ENCODE peak calls at places on chromosomes 16 and 17, in ten cellular contexts. One of them, this sample, is unnamed.

GRCh38 chr17:80795090-80795609 is 196.5 kb upstream of the CHMP6 start:
- DNase-seq in BJ: no peak
- DNase-seq in GM23338: no peak
- DNase-seq in fibroblast of mammary gland: no peak
- DNase-seq in body of pancreas: no peak
- DNase-seq in endodermal cell: peak; percentile 26
- DNase-seq in astrocyte: no peak
- DNase-seq in right lobe of liver: no peak
- DNase-seq in AG04450: no peak
- DNase-seq in A673: no peak
- DNase-seq in this sample: peak; percentile 74

GRCh38 chr16:920722-921121 is 50.1 kb downstream of the LMF1 start:
- DNase-seq in fibroblast of mammary gland: peak; percentile 2
- DNase-seq in right lobe of liver: peak; percentile 46
- DNase-seq in GM23338: no peak
- DNase-seq in astrocyte: no peak
- DNase-seq in body of pancreas: no peak
- DNase-seq in endodermal cell: no peak
- DNase-seq in A673: peak; percentile 44
- DNase-seq in AG04450: no peak
- DNase-seq in BJ: no peak
- DNase-seq in this sample: no peak

GRCh38 chr16:50712568-50712914 is 19.1 kb downstream of the NOD2 start:
- DNase-seq in fibroblast of mammary gland: no peak
- DNase-seq in body of pancreas: no peak
- DNase-seq in right lobe of liver: no peak
- DNase-seq in endodermal cell: no peak
- DNase-seq in BJ: no peak
- DNase-seq in GM23338: no peak
- DNase-seq in astrocyte: no peak
- DNase-seq in A673: peak; percentile 33
- DNase-seq in AG04450: no peak
- DNase-seq in this sample: no peak

GRCh38 chr17:58388302-58389190 is 28.8 kb downstream of the RNF43 start:
- DNase-seq in AG04450: no peak
- DNase-seq in endodermal cell: no peak
- DNase-seq in fibroblast of mammary gland: peak; percentile 6
- DNase-seq in body of pancreas: no peak
- DNase-seq in A673: peak; percentile 14
- DNase-seq in GM23338: peak; percentile 39
- DNase-seq in astrocyte: no peak
- DNase-seq in BJ: no peak
- DNase-seq in right lobe of liver: no peak
- DNase-seq in this sample: no peak

GRCh38 chr17:33603794-33604193 is 310.7 kb upstream of the ASIC2 start:
- DNase-seq in GM23338: no peak
- DNase-seq in astrocyte: no peak
- DNase-seq in fibroblast of mammary gland: no peak
- DNase-seq in A673: no peak
- DNase-seq in AG04450: no peak
- DNase-seq in BJ: no peak
- DNase-seq in right lobe of liver: no peak
- DNase-seq in endodermal cell: no peak
- DNase-seq in body of pancreas: no peak
- DNase-seq in this sample: no peak

GRCh38 chr17:8965394-8966168 is at the start of gene PIK3R5:
- DNase-seq in astrocyte: no peak
- DNase-seq in body of pancreas: peak; percentile 72
- DNase-seq in A673: no peak
- DNase-seq in GM23338: peak; percentile 94
- DNase-seq in AG04450: no peak
- DNase-seq in fibroblast of mammary gland: no peak
- DNase-seq in right lobe of liver: peak; percentile 78
- DNase-seq in endodermal cell: peak; percentile 99
- DNase-seq in BJ: no peak
- DNase-seq in this sample: no peak

GRCh38 chr16:49924078-49924477 is 68.2 kb upstream of the ZNF423 start:
- DNase-seq in right lobe of liver: no peak
- DNase-seq in BJ: no peak
- DNase-seq in body of pancreas: no peak
- DNase-seq in A673: peak; percentile 49
- DNase-seq in fibroblast of mammary gland: peak; percentile 15
- DNase-seq in AG04450: no peak
- DNase-seq in astrocyte: no peak
- DNase-seq in endodermal cell: peak; percentile 64
- DNase-seq in GM23338: peak; percentile 27
- DNase-seq in this sample: no peak

GRCh38 chr17:7573324-7574080 is 5.9 kb upstream of the CD68 start:
- DNase-seq in fibroblast of mammary gland: peak; percentile 90
- DNase-seq in body of pancreas: peak; percentile 87
- DNase-seq in AG04450: peak; percentile 77
- DNase-seq in BJ: peak; percentile 50
- DNase-seq in endodermal cell: peak; percentile 95
- DNase-seq in GM23338: peak; percentile 88
- DNase-seq in A673: peak; percentile 95
- DNase-seq in right lobe of liver: peak; percentile 90
- DNase-seq in astrocyte: peak; percentile 77
- DNase-seq in this sample: peak; percentile 85

GRCh38 chr17:2964831-2965230 is 98.6 kb downstream of the OR1D5 start:
- DNase-seq in fibroblast of mammary gland: no peak
- DNase-seq in body of pancreas: no peak
- DNase-seq in right lobe of liver: no peak
- DNase-seq in endodermal cell: peak; percentile 46
- DNase-seq in A673: no peak
- DNase-seq in AG04450: no peak
- DNase-seq in GM23338: no peak
- DNase-seq in BJ: no peak
- DNase-seq in astrocyte: no peak
- DNase-seq in this sample: no peak

GRCh38 chr17:13351046-13351445 is 250.7 kb downstream of the HS3ST3A1 start:
- DNase-seq in AG04450: no peak
- DNase-seq in A673: no peak
- DNase-seq in right lobe of liver: no peak
- DNase-seq in body of pancreas: no peak
- DNase-seq in astrocyte: peak; percentile 94
- DNase-seq in BJ: peak; percentile 47
- DNase-seq in endodermal cell: no peak
- DNase-seq in GM23338: no peak
- DNase-seq in fibroblast of mammary gland: peak; percentile 88
- DNase-seq in this sample: no peak

GRCh38 chr16:9870962-9871361 is 311.3 kb downstream of the GRIN2A start:
- DNase-seq in endodermal cell: no peak
- DNase-seq in fibroblast of mammary gland: no peak
- DNase-seq in body of pancreas: no peak
- DNase-seq in BJ: no peak
- DNase-seq in right lobe of liver: no peak
- DNase-seq in GM23338: no peak
- DNase-seq in A673: no peak
- DNase-seq in AG04450: no peak
- DNase-seq in astrocyte: no peak
- DNase-seq in this sample: no peak

GRCh38 chr17:52035336-52035915 is 123.1 kb downstream of the CA10 start:
- DNase-seq in body of pancreas: no peak
- DNase-seq in BJ: no peak
- DNase-seq in astrocyte: no peak
- DNase-seq in GM23338: no peak
- DNase-seq in endodermal cell: no peak
- DNase-seq in AG04450: no peak
- DNase-seq in right lobe of liver: no peak
- DNase-seq in fibroblast of mammary gland: no peak
- DNase-seq in A673: no peak
- DNase-seq in this sample: no peak

GRCh38 chr16:72399811-72400210 is 227.9 kb upstream of the PMFBP1 start:
- DNase-seq in fibroblast of mammary gland: no peak
- DNase-seq in endodermal cell: no peak
- DNase-seq in astrocyte: no peak
- DNase-seq in BJ: no peak
- DNase-seq in GM23338: no peak
- DNase-seq in body of pancreas: no peak
- DNase-seq in A673: no peak
- DNase-seq in right lobe of liver: no peak
- DNase-seq in AG04450: no peak
- DNase-seq in this sample: no peak

GRCh38 chr16:72406390-72406789 is 234.4 kb upstream of the PMFBP1 start:
- DNase-seq in astrocyte: no peak
- DNase-seq in AG04450: no peak
- DNase-seq in GM23338: no peak
- DNase-seq in A673: no peak
- DNase-seq in fibroblast of mammary gland: no peak
- DNase-seq in endodermal cell: no peak
- DNase-seq in right lobe of liver: no peak
- DNase-seq in BJ: no peak
- DNase-seq in body of pancreas: no peak
- DNase-seq in this sample: no peak

GRCh38 chr16:72401079-72401361 is 229.1 kb upstream of the PMFBP1 start:
- DNase-seq in A673: no peak
- DNase-seq in BJ: no peak
- DNase-seq in fibroblast of mammary gland: no peak
- DNase-seq in GM23338: no peak
- DNase-seq in right lobe of liver: no peak
- DNase-seq in body of pancreas: no peak
- DNase-seq in astrocyte: no peak
- DNase-seq in AG04450: no peak
- DNase-seq in endodermal cell: no peak
- DNase-seq in this sample: no peak

GRCh38 chr16:72400257-72401078 is 228.5 kb upstream of the PMFBP1 start:
- DNase-seq in A673: peak; percentile 81
- DNase-seq in right lobe of liver: no peak
- DNase-seq in body of pancreas: peak; percentile 47
- DNase-seq in BJ: peak; percentile 15
- DNase-seq in fibroblast of mammary gland: peak; percentile 73
- DNase-seq in AG04450: peak; percentile 48
- DNase-seq in endodermal cell: peak; percentile 86
- DNase-seq in astrocyte: peak; percentile 73
- DNase-seq in GM23338: peak; percentile 84
- DNase-seq in this sample: peak; percentile 25

DNA sequence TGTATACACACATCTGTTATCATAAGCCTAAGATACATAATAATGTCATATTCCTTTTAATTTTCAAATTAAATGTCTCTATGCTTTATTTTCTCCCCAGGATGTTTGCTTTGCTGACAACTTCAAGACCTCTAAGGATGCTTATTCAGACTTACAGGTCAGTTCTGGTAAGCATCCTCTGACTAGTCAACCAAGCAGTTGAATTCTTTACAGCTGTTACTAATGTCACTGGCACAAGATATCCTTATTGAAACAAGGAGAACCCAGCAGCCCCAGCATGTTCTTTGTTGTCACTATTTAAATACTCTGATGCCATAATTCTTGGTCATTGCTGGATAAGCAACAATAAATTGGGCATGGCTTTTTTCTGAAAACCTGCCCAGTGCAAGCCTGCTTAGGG is 232.3 kb upstream of the PMFBP1 start:
- DNase-seq in endodermal cell: no peak
- DNase-seq in BJ: no peak
- DNase-seq in body of pancreas: no peak
- DNase-seq in fibroblast of mammary gland: peak; percentile 19
- DNase-seq in AG04450: no peak
- DNase-seq in A673: no peak
- DNase-seq in GM23338: no peak
- DNase-seq in right lobe of liver: no peak
- DNase-seq in astrocyte: no peak
- DNase-seq in this sample: no peak
- TF ChIP-seq CTCF in endodermal cell: no peak
- TF ChIP-seq CTCF in BJ: no peak
- TF ChIP-seq CTCF in body of pancreas: no peak
- TF ChIP-seq CTCF in fibroblast of mammary gland: no peak
- TF ChIP-seq CTCF in AG04450: no peak
- TF ChIP-seq CTCF in A673: no peak
- TF ChIP-seq CTCF in GM23338: no peak
- TF ChIP-seq CTCF in right lobe of liver: no peak
- TF ChIP-seq CTCF in astrocyte: no peak
- TF ChIP-seq CTCF in this sample: no peak

GRCh38 chr16:5415123-5415522 is 317.5 kb upstream of the EEF2KMT start:
- DNase-seq in BJ: no peak
- DNase-seq in endodermal cell: peak; percentile 69
- DNase-seq in GM23338: peak; percentile 71
- DNase-seq in right lobe of liver: no peak
- DNase-seq in astrocyte: no peak
- DNase-seq in A673: no peak
- DNase-seq in body of pancreas: no peak
- DNase-seq in fibroblast of mammary gland: no peak
- DNase-seq in AG04450: no peak
- DNase-seq in this sample: no peak
- H3K4me3 ChIP-seq in BJ: no peak overlapping the region
- H3K4me3 ChIP-seq in endodermal cell: no peak overlapping the region
- H3K4me3 ChIP-seq in GM23338: no peak overlapping the region
- H3K4me3 ChIP-seq in right lobe of liver: no peak overlapping the region
- H3K4me3 ChIP-seq in astrocyte: no peak overlapping the region
- H3K4me3 ChIP-seq in A673: no peak overlapping the region
- H3K4me3 ChIP-seq in body of pancreas: no peak overlapping the region
- H3K4me3 ChIP-seq in fibroblast of mammary gland: no peak overlapping the region
- H3K4me3 ChIP-seq in AG04450: no peak overlapping the region
- H3K4me3 ChIP-seq in this sample: no peak overlapping the region

GRCh38 chr17:72479113-72479512 is 358.3 kb downstream of the SOX9 start:
- DNase-seq in A673: no peak
- DNase-seq in BJ: no peak
- DNase-seq in right lobe of liver: no peak
- DNase-seq in AG04450: no peak
- DNase-seq in fibroblast of mammary gland: no peak
- DNase-seq in astrocyte: no peak
- DNase-seq in endodermal cell: peak; percentile 77
- DNase-seq in body of pancreas: peak; percentile 69
- DNase-seq in GM23338: peak; percentile 29
- DNase-seq in this sample: no peak
- TF ChIP-seq CTCF in A673: no peak
- TF ChIP-seq CTCF in BJ: no peak
- TF ChIP-seq CTCF in right lobe of liver: no peak
- TF ChIP-seq CTCF in AG04450: no peak
- TF ChIP-seq CTCF in fibroblast of mammary gland: no peak
- TF ChIP-seq CTCF in astrocyte: no peak
- TF ChIP-seq CTCF in endodermal cell: peak; percentile 73
- TF ChIP-seq CTCF in body of pancreas: peak; percentile 51
- TF ChIP-seq CTCF in GM23338: peak; percentile 43
- TF ChIP-seq CTCF in this sample: no peak

DNA sequence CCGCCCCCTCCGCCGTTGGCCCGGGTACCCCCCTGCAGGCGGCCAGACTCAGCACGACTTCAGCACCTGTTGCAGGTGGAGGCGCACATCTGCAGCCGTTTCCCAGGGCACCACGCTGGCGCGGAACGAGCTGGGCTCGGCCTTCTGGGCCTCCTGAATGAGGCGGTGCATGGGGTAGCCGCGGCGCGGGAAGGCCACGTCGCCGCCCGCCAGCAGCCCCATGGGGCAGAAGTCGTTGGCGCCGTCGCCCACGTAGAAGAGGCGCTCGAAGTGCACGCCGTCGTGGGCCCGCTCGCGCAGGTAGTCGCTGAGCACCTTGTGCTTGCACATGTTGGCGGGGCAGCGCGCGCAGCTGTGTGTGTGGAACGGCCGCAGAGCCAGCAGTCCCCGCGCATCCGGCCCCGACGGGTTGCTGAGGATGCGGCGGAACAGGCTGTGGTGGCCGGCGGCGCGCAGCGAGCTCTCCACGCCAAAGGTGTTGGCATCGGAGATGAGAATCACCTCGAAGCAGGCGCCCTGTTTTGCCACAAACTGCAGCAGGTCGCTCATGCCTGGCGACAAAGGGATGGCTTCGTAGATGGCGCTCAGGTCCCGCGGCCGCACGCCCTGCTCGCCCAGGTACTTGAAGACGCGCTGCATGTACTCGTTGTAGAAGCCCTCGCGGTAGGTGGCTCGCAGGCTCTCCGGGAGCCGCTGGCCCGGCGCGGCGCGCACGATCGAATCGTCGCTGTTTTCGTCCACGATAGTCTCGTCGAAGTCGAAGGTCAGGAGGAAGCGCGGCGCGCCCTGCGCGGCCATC is 6.2 kb downstream of the PHOSPHO1 start:
- DNase-seq in AG04450: no peak
- DNase-seq in astrocyte: no peak
- DNase-seq in A673: no peak
- DNase-seq in fibroblast of mammary gland: no peak
- DNase-seq in right lobe of liver: peak; percentile 68
- DNase-seq in GM23338: peak; percentile 80
- DNase-seq in BJ: no peak
- DNase-seq in body of pancreas: peak; percentile 45
- DNase-seq in endodermal cell: peak; percentile 92
- DNase-seq in this sample: no peak
- H3K4me3 ChIP-seq in AG04450: no peak overlapping the region
- H3K4me3 ChIP-seq in astrocyte: no peak overlapping the region
- H3K4me3 ChIP-seq in A673: no peak overlapping the region
- H3K4me3 ChIP-seq in fibroblast of mammary gland: no peak overlapping the region
- H3K4me3 ChIP-seq in right lobe of liver: no peak overlapping the region
- H3K4me3 ChIP-seq in GM23338: peak overlapping the region; percentile 70
- H3K4me3 ChIP-seq in BJ: no peak overlapping the region
- H3K4me3 ChIP-seq in body of pancreas: no peak overlapping the region
- H3K4me3 ChIP-seq in endodermal cell: peak overlapping the region; percentile 24
- H3K4me3 ChIP-seq in this sample: no peak overlapping the region